ENCODE peak calls at places on chromosomes 2 and 18, in seven cellular contexts. One of them, this sample, is unnamed.
A peak's percentile ranks its signal among the peaks of the same experiment; 100 is the strongest.

GRCh38 chr2:99066602-99067001 is 74.9 kb upstream of the C2orf15 start:
- DNase-seq in H9: no peak
- DNase-seq in mesenchymal stem cell: peak; percentile 70
- DNase-seq in H1: no peak
- DNase-seq in neuronal stem cell: peak; percentile 1
- DNase-seq in IMR-90: peak; percentile 61
- DNase-seq in trophoblast cell: peak; percentile 11
- DNase-seq in this sample: peak; percentile 50

GRCh38 chr18:60372598-60372997 is at the start of gene MC4R:
- DNase-seq in IMR-90: peak; percentile 82
- DNase-seq in mesenchymal stem cell: peak; percentile 74
- DNase-seq in H9: peak; percentile 42
- DNase-seq in H1: no peak
- DNase-seq in trophoblast cell: no peak
- DNase-seq in neuronal stem cell: peak; percentile 11
- DNase-seq in this sample: peak; percentile 48

GRCh38 chr2:68088950-68089349 is 26.1 kb upstream of the C1D start:
- DNase-seq in H9: no peak
- DNase-seq in neuronal stem cell: no peak
- DNase-seq in trophoblast cell: no peak
- DNase-seq in H1: no peak
- DNase-seq in IMR-90: peak; percentile 53
- DNase-seq in mesenchymal stem cell: peak; percentile 21
- DNase-seq in this sample: no peak

GRCh38 chr2:106137944-106138903 is 55.9 kb downstream of the UXS1 start:
- DNase-seq in trophoblast cell: no peak
- DNase-seq in H9: no peak
- DNase-seq in H1: no peak
- DNase-seq in mesenchymal stem cell: no peak
- DNase-seq in IMR-90: peak; percentile 48
- DNase-seq in neuronal stem cell: no peak
- DNase-seq in this sample: no peak

GRCh38 chr2:199488772-199489400 is 31.1 kb upstream of the SATB2 start:
- DNase-seq in IMR-90: peak; percentile 59
- DNase-seq in neuronal stem cell: peak; percentile 57
- DNase-seq in mesenchymal stem cell: peak; percentile 53
- DNase-seq in trophoblast cell: peak; percentile 14
- DNase-seq in H1: peak; percentile 88
- DNase-seq in H9: peak; percentile 82
- DNase-seq in this sample: peak; percentile 85

GRCh38 chr2:24768013-24768412 is 25.2 kb downstream of the PTRHD1 start:
- DNase-seq in H1: no peak
- DNase-seq in IMR-90: no peak
- DNase-seq in mesenchymal stem cell: no peak
- DNase-seq in neuronal stem cell: no peak
- DNase-seq in trophoblast cell: no peak
- DNase-seq in H9: no peak
- DNase-seq in this sample: no peak

GRCh38 chr2:88122141-88122884 is 5.5 kb downstream of the FABP1 start:
- DNase-seq in IMR-90: no peak
- DNase-seq in neuronal stem cell: no peak
- DNase-seq in H1: no peak
- DNase-seq in H9: no peak
- DNase-seq in mesenchymal stem cell: no peak
- DNase-seq in trophoblast cell: no peak
- DNase-seq in this sample: no peak

GRCh38 chr2:201110615-201111014 is 5.3 kb upstream of the CFLAR start:
- DNase-seq in trophoblast cell: no peak
- DNase-seq in mesenchymal stem cell: no peak
- DNase-seq in IMR-90: no peak
- DNase-seq in H9: no peak
- DNase-seq in neuronal stem cell: no peak
- DNase-seq in H1: no peak
- DNase-seq in this sample: no peak

GRCh38 chr18:75003764-75004690 is 204.9 kb downstream of the PTGR3 start:
- DNase-seq in mesenchymal stem cell: no peak
- DNase-seq in trophoblast cell: no peak
- DNase-seq in H9: no peak
- DNase-seq in IMR-90: no peak
- DNase-seq in neuronal stem cell: no peak
- DNase-seq in H1: no peak
- DNase-seq in this sample: peak; percentile 75

GRCh38 chr2:63614983-63615945 is 26.5 kb downstream of the MDH1 start:
- DNase-seq in H9: peak; percentile 84
- DNase-seq in trophoblast cell: peak; percentile 54
- DNase-seq in IMR-90: peak; percentile 55
- DNase-seq in mesenchymal stem cell: peak; percentile 28
- DNase-seq in neuronal stem cell: no peak
- DNase-seq in H1: peak; percentile 70
- DNase-seq in this sample: peak; percentile 99

GRCh38 chr18:50183556-50183955 is 11.4 kb downstream of the MYO5B start:
- DNase-seq in H1: no peak
- DNase-seq in neuronal stem cell: no peak
- DNase-seq in mesenchymal stem cell: no peak
- DNase-seq in H9: peak; percentile 42
- DNase-seq in trophoblast cell: no peak
- DNase-seq in IMR-90: peak; percentile 31
- DNase-seq in this sample: peak; percentile 47

GRCh38 chr2:66235408-66235807 is 199.5 kb upstream of the MEIS1 start:
- DNase-seq in trophoblast cell: no peak
- DNase-seq in IMR-90: no peak
- DNase-seq in H9: no peak
- DNase-seq in mesenchymal stem cell: no peak
- DNase-seq in H1: no peak
- DNase-seq in neuronal stem cell: no peak
- DNase-seq in this sample: no peak

GRCh38 chr2:26901326-26902183 is 53.6 kb downstream of the DPYSL5 start:
- DNase-seq in H1: no peak
- DNase-seq in mesenchymal stem cell: no peak
- DNase-seq in IMR-90: no peak
- DNase-seq in H9: peak; percentile 47
- DNase-seq in neuronal stem cell: no peak
- DNase-seq in trophoblast cell: no peak
- DNase-seq in this sample: peak; percentile 45

GRCh38 chr2:238706163-238706562 is 141.7 kb upstream of the TWIST2 start:
- DNase-seq in H1: no peak
- DNase-seq in IMR-90: no peak
- DNase-seq in neuronal stem cell: no peak
- DNase-seq in trophoblast cell: no peak
- DNase-seq in H9: no peak
- DNase-seq in mesenchymal stem cell: no peak
- DNase-seq in this sample: no peak

GRCh38 chr2:36322108-36322507 is 33.5 kb upstream of the CRIM1 start:
- DNase-seq in neuronal stem cell: no peak
- DNase-seq in mesenchymal stem cell: peak; percentile 55
- DNase-seq in H9: peak; percentile 36
- DNase-seq in IMR-90: peak; percentile 70
- DNase-seq in trophoblast cell: no peak
- DNase-seq in H1: no peak
- DNase-seq in this sample: peak; percentile 81

GRCh38 chr2:185978634-185979405 is 240.2 kb downstream of the FSIP2 start:
- DNase-seq in H1: no peak
- DNase-seq in neuronal stem cell: no peak
- DNase-seq in trophoblast cell: no peak
- DNase-seq in IMR-90: peak; percentile 4
- DNase-seq in mesenchymal stem cell: peak; percentile 80
- DNase-seq in H9: no peak
- DNase-seq in this sample: no peak

GRCh38 chr2:4122751-4123150 is 419.4 kb downstream of the DCDC2C start:
- DNase-seq in IMR-90: no peak
- DNase-seq in H1: no peak
- DNase-seq in trophoblast cell: no peak
- DNase-seq in mesenchymal stem cell: no peak
- DNase-seq in H9: no peak
- DNase-seq in neuronal stem cell: no peak
- DNase-seq in this sample: no peak

GRCh38 chr18:67742954-67743353 is 226.4 kb upstream of the DSEL start:
- DNase-seq in H9: no peak
- DNase-seq in H1: no peak
- DNase-seq in trophoblast cell: no peak
- DNase-seq in neuronal stem cell: no peak
- DNase-seq in IMR-90: peak; percentile 12
- DNase-seq in mesenchymal stem cell: no peak
- DNase-seq in this sample: no peak

GRCh38 chr2:208042041-208042440 is 16.7 kb upstream of the PLEKHM3 start:
- DNase-seq in IMR-90: peak; percentile 78
- DNase-seq in neuronal stem cell: no peak
- DNase-seq in trophoblast cell: no peak
- DNase-seq in H1: no peak
- DNase-seq in mesenchymal stem cell: peak; percentile 56
- DNase-seq in H9: no peak
- DNase-seq in this sample: peak; percentile 49

GRCh38 chr2:154466226-154466625 is 232.3 kb upstream of the KCNJ3 start:
- DNase-seq in trophoblast cell: no peak
- DNase-seq in H9: no peak
- DNase-seq in IMR-90: no peak
- DNase-seq in H1: no peak
- DNase-seq in neuronal stem cell: no peak
- DNase-seq in mesenchymal stem cell: no peak
- DNase-seq in this sample: no peak

DNA sequence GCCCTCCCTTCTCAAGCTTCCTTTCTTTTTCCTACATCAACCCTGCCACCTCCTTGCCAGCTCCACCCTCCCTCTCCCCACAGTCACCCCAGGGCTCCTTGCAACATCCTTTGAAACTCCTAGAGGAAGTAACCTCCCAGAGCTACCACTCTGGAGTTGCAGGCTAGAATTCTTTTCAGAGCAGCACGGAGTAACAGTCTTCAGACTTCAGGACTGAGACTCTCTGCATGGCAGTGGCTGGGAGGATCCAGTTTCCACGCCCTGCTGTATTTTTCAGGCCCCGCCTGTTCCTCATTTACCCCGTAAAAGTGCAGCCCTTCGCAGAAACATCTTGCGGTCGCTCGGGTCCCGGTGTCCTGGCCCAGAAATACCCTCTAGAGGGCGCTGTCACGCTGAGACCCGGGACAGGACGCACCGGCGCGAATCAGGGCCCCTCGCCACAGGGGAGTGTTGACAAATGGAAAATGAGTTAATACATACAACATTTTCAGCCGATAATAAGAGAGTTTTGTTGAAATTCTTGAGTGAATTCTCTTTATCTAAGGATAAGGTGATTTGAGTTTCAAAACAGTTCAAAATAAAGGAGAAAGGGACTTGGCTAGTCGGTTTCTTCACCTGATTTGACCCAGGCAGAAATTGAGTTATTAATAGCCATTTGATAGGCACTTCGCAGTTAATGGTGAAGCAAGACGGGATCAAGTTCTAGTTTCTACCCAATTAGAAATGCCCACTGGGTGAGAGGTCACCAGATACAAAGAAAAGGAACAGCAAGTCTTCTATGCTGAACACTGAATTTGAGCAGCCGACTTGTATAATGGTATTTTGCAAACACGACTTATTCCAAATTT is 18.5 kb upstream of the NTSR2 start:
- DNase-seq in trophoblast cell: peak; percentile 58
- DNase-seq in mesenchymal stem cell: peak; percentile 78
- DNase-seq in IMR-90: peak; percentile 65
- DNase-seq in H9: peak; percentile 85
- DNase-seq in H1: peak; percentile 94
- DNase-seq in neuronal stem cell: peak; percentile 69
- DNase-seq in this sample: peak; percentile 84
- H3K27ac ChIP-seq in trophoblast cell: no peak overlapping the region
- H3K27ac ChIP-seq in mesenchymal stem cell: no peak overlapping the region
- H3K27ac ChIP-seq in IMR-90: no peak overlapping the region
- H3K27ac ChIP-seq in H9: no peak overlapping the region
- H3K27ac ChIP-seq in H1: no peak overlapping the region
- H3K27ac ChIP-seq in neuronal stem cell: no peak overlapping the region
- H3K27ac ChIP-seq in this sample: no peak overlapping the region

GRCh38 chr2:211014906-211015305 is 458.5 kb downstream of the CPS1 start:
- DNase-seq in H1: no peak
- DNase-seq in mesenchymal stem cell: no peak
- DNase-seq in H9: no peak
- DNase-seq in trophoblast cell: no peak
- DNase-seq in neuronal stem cell: no peak
- DNase-seq in IMR-90: no peak
- DNase-seq in this sample: no peak

DNA sequence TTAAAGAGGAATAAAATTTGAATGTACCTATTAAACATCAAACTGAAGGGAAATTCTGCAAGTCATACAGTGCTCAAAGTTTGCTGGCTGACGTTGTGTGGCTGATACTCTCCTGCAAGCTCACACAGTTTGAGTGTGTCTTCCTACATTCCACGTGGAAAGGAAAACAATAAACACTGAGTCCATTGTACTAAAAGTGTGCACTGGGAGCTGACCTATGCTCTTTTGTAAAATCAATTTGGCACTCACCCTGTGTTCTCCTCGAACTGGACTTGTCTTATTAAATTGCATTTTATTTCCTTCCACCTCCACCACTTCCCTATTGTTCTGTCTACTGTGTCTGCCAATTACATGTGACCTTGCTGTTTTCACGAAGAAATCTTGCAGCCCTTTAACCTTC is 458.0 kb downstream of the CPS1 start:
- DNase-seq in H1: no peak
- DNase-seq in mesenchymal stem cell: no peak
- DNase-seq in IMR-90: no peak
- DNase-seq in neuronal stem cell: no peak
- DNase-seq in H9: no peak
- DNase-seq in trophoblast cell: no peak
- DNase-seq in this sample: no peak
- H3K4ac ChIP-seq in H1: no peak overlapping the region
- H3K4ac ChIP-seq in mesenchymal stem cell: no peak overlapping the region
- H3K4ac ChIP-seq in IMR-90: no peak overlapping the region
- H3K4ac ChIP-seq in neuronal stem cell: no peak overlapping the region
- H3K4ac ChIP-seq in H9: no peak overlapping the region
- H3K4ac ChIP-seq in trophoblast cell: no peak overlapping the region
- H3K4ac ChIP-seq in this sample: no peak overlapping the region

DNA sequence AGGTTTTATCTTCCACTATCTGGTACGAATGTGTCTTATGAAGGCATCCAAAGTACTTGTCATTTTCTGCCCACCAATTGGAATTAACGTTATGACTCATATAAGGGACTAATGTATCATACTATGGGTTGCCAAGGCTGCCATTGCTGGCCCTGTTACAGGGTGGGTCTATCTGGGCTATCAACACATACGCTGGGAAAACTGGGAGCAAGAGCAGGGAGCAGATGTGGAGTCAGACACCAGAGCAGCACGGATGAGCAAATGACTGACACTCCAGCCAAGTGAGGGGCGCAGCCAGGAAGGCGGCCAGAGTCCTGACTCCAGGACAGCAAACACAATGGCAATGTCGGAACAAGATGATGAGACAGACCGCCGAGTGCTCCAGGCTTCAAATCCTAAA is 145.9 kb downstream of the COPS8 start:
- DNase-seq in trophoblast cell: no peak
- DNase-seq in neuronal stem cell: no peak
- DNase-seq in H9: no peak
- DNase-seq in H1: no peak
- DNase-seq in mesenchymal stem cell: no peak
- DNase-seq in IMR-90: no peak
- DNase-seq in this sample: no peak
- H3K27ac ChIP-seq in trophoblast cell: no peak overlapping the region
- H3K27ac ChIP-seq in neuronal stem cell: no peak overlapping the region
- H3K27ac ChIP-seq in H9: no peak overlapping the region
- H3K27ac ChIP-seq in H1: no peak overlapping the region
- H3K27ac ChIP-seq in mesenchymal stem cell: no peak overlapping the region
- H3K27ac ChIP-seq in IMR-90: no peak overlapping the region
- H3K27ac ChIP-seq in this sample: no peak overlapping the region

DNA sequence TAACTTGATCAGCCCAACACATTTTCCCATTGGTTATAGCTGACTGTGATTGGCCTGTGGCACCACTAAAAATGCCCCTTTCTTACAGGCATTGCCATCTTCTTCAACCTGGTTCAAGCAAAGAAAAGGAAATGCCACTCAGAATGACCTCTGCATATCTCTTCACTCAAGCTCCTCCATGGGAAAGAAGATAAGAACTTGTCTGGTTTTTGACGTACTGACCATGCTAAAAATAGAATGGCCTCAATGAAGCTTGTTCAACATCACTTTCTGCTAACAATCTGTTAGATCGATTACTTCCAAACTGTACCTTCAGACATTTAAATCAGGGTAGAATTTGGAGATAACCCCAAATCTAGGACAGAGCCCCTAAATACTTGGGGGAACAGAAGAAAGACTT is 109.5 kb downstream of the CABYR start:
- DNase-seq in H9: no peak
- DNase-seq in neuronal stem cell: no peak
- DNase-seq in IMR-90: no peak
- DNase-seq in trophoblast cell: no peak
- DNase-seq in H1: no peak
- DNase-seq in mesenchymal stem cell: no peak
- DNase-seq in this sample: no peak
- H3K4ac ChIP-seq in H9: no peak overlapping the region
- H3K4ac ChIP-seq in neuronal stem cell: no peak overlapping the region
- H3K4ac ChIP-seq in IMR-90: no peak overlapping the region
- H3K4ac ChIP-seq in trophoblast cell: no peak overlapping the region
- H3K4ac ChIP-seq in H1: no peak overlapping the region
- H3K4ac ChIP-seq in mesenchymal stem cell: peak overlapping the region; percentile 28
- H3K4ac ChIP-seq in this sample: no peak overlapping the region